ENCODE peak calls at places on chromosomes 5 and 9, in ten cellular contexts. Z is epithelial cell of esophagus; L is breast epithelium; F is WTC11; R is astrocyte of the cerebellum; X is tibial artery; P is activated CD8-positive, alpha-beta T cell treated with anti-CD3 and anti-CD28 coated beads for 36 hours; S is GM13977; A is prostate gland; O is foreskin fibroblast. H is an unnamed sample.

GRCh38 chr5:88665750-88666215 is 217.2 kb downstream of the MEF2C start:
- DNase-seq in R (no peak), Z (no peak), F (peak; percentile 61), L (no peak), X (no peak), P (no peak), S (no peak), O (no peak), A (no peak), H (no peak)

GRCh38 chr9:93436218-93436617 is 15.3 kb upstream of the FAM120A start:
- DNase-seq in S (no peak), L (no peak), F (no peak), Z (peak; percentile 41), R (no peak), O (no peak), A (no peak), P (no peak), X (no peak), H (peak; percentile 24)

GRCh38 chr5:133510634-133511262 is 101.6 kb downstream of the FSTL4 start:
- DNase-seq in X (no peak), L (no peak), R (no peak), A (no peak), F (no peak), S (no peak), O (no peak), Z (no peak), P (no peak), H (no peak)

GRCh38 chr5:172107606-172108005 is 80.4 kb downstream of the STK10 start:
- DNase-seq in F (no peak), L (no peak), O (peak; percentile 74), S (no peak), R (peak; percentile 78), X (no peak), A (no peak), Z (peak; percentile 49), P (no peak), H (peak; percentile 69)

GRCh38 chr9:132994410-132995120 is 16.1 kb downstream of the GFI1B start:
- DNase-seq in Z (peak; percentile 93), F (no peak), P (peak; percentile 41), X (no peak), L (no peak), A (peak; percentile 10), O (peak; percentile 28), R (no peak), S (peak; percentile 63), H (peak; percentile 63)

GRCh38 chr5:74251106-74252032 is 389.2 kb downstream of the ENC1 start:
- DNase-seq in A (peak; percentile 59), Z (peak; percentile 100), L (no peak), P (no peak), S (no peak), F (no peak), R (peak; percentile 33), O (peak; percentile 94), X (peak; percentile 71), H (peak; percentile 94)

GRCh38 chr5:95738834-95739233 is 7.7 kb downstream of the RHOBTB3 start:
- DNase-seq in R (no peak), P (no peak), X (no peak), S (no peak), A (no peak), Z (no peak), L (no peak), F (no peak), O (no peak), H (no peak)

GRCh38 chr5:14948341-14948830 is 76.8 kb upstream of the ANKH start:
- DNase-seq in S (no peak), X (no peak), F (no peak), P (no peak), O (no peak), R (peak; percentile 23), Z (no peak), L (no peak), A (no peak), H (no peak)

GRCh38 chr5:132184588-132184987 is 43.1 kb downstream of the P4HA2 start:
- DNase-seq in A (no peak), R (no peak), P (no peak), L (no peak), F (peak; percentile 23), O (no peak), X (no peak), S (no peak), Z (no peak), H (peak; percentile 35)

GRCh38 chr5:96348536-96348935 is 84.5 kb downstream of the PCSK1 start:
- DNase-seq in O (no peak), X (no peak), P (no peak), L (no peak), F (no peak), A (no peak), R (no peak), S (no peak), Z (no peak), H (no peak)

GRCh38 chr5:109705596-109705995 is 15.9 kb downstream of the MAN2A1 start:
- DNase-seq in O (no peak), Z (no peak), R (peak; percentile 35), X (no peak), A (no peak), F (no peak), S (no peak), P (no peak), L (no peak), H (no peak)

GRCh38 chr5:104186100-104186499 is 623.5 kb upstream of the NUDT12 start:
- DNase-seq in R (no peak), X (no peak), P (peak; percentile 3), L (no peak), O (no peak), Z (peak; percentile 63), S (no peak), F (peak; percentile 16), A (no peak), H (peak; percentile 99)

GRCh38 chr5:139210585-139210984 is 12.4 kb upstream of the SIL1 start:
- DNase-seq in A (no peak), R (no peak), X (no peak), Z (no peak), P (no peak), L (no peak), F (peak; percentile 44), S (no peak), O (no peak), H (peak; percentile 21)

GRCh38 chr5:178308541-178309092 is 76.0 kb upstream of the PHYKPL start:
- DNase-seq in A (no peak), O (no peak), X (peak; percentile 12), S (no peak), P (no peak), R (no peak), L (no peak), Z (no peak), F (peak; percentile 8), H (no peak)

DNA sequence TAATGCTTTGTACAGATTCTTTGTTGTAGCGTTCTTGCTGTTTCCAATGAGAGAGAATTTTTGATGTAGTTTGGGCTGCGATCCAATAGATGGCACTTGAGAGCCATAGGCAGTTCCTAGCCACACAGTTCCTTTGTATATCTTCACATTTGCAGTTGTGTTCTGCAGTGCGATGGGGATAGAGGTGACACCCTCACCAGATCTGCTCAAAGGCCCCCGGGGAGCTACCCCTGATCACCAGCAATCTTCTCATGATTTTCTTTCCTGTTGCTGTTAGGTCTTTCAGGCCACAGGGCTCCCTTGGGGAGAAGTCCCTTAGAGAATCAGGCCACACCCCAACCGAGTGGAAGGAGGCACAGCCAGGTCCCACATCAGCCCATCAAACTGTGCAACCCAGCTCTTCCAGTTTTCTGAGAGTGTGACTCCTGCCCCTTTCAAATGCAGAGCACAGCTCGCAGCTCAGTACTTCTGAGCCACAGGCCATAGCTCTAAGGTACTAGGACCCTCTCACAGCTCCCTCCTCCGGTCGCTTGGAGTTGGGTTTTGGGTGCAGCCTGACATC is 353.7 kb downstream of the SLCO4C1 start:
- DNase-seq in A (peak; percentile 29), F (peak; percentile 16), L (no peak), X (no peak), P (peak; percentile 13), S (peak; percentile 10), Z (peak; percentile 56), O (no peak), R (peak; percentile 22), H (peak; percentile 53)
- TF ChIP-seq CTCF in A (peak; percentile 21), F (peak; percentile 27), L (peak; percentile 21), X (no peak), P (peak; percentile 28), S (peak; percentile 77), Z (peak; percentile 92), O (peak; percentile 23), R (peak; percentile 69), H (peak; percentile 62)

DNA sequence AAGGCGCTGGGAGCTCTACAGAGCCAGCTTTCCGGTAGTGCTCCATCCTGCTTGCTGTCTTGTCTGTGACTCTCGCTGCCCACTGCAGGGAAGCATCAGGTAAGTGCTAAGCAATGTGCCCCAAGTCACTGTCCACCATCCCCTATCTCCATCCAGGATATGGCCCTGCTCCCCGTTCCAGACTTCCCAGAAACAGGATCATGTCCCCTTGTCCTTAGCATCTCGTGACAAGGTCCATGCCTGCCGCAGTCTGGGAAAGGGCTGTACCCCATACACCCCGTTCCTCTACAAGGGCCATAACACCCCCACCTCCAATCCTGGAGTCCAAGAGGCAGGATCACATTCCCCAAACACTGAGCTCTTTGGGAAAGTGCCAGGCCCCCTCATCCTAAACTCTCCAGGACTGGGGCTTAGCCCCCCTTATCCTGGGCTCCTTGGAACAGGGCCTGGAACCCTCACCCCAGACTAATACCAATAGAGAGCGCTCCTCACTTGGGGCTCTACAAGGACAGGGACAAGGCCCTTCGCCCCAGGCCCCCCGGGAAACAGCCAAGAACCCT is 566 bp downstream of the RPP25L start:
- DNase-seq in L (no peak), O (no peak), Z (no peak), R (no peak), P (no peak), X (no peak), A (no peak), F (no peak), S (no peak), H (no peak)
- TF ChIP-seq CTCF in L (no peak), O (no peak), Z (no peak), R (no peak), P (no peak), X (no peak), A (no peak), F (no peak), S (no peak), H (no peak)

DNA sequence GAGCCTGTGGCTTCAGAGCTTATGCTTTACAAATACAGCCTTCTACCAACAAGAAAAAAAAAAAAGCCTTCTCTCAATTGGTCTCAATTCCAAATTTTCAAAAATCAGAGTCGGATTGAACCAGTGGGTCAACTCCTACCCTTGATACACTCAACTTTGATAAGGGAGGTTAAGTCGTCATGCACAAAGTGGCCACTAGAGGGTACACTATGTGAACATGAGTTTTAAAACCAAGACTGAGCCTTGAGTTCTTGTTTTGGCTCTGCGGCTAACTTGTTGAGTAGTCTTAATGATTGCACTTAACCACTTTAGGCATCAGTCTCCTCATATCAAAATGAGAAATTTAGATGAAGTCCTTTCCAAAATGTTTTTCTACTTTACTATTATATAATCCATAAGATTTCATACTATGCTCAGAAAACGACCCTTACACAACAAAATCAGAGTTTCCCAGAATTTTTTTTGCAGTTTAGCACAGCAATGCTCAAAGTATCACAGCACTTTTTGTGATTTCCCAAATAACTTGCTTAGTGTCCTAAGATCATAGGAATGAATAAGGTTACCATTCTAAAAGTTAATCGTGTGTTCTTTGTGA is 92.9 kb upstream of the MTAP start:
- DNase-seq in P (peak; percentile 88), F (peak; percentile 75), R (no peak), Z (peak; percentile 79), X (peak; percentile 79), S (no peak), O (no peak), A (peak; percentile 32), L (no peak), H (peak; percentile 59)
- TF ChIP-seq CTCF in P (peak; percentile 83), F (peak; percentile 77), R (peak; percentile 79), Z (peak; percentile 89), X (peak; percentile 66), S (peak; percentile 85), O (peak; percentile 62), A (peak; percentile 68), L (peak; percentile 60), H (peak; percentile 29)

GRCh38 chr9:87431831-87432230 is 65.8 kb upstream of the DAPK1 start:
- DNase-seq in R (no peak), P (no peak), S (no peak), X (no peak), L (no peak), A (no peak), O (no peak), Z (no peak), F (no peak), H (no peak)
- TF ChIP-seq CTCF in R (no peak), P (no peak), S (no peak), X (no peak), L (no peak), A (no peak), O (no peak), Z (no peak), F (no peak), H (no peak)